ENCODE peak calls at places on chromosomes 13 and 19, in six cellular contexts. K, M, E, O, G and W are unnamed samples.

GRCh38 chr13:108958013-108958376 is 328.6 kb downstream of the MYO16 start:
- DNase-seq in K (no peak), M (no peak), E (no peak), O (no peak), G (no peak), W (no peak)

GRCh38 chr19:43957891-43958290 is 6.9 kb downstream of the ZNF221 start:
- DNase-seq in K (no peak), M (no peak), E (no peak), O (no peak), G (peak; percentile 89), W (peak; percentile 56)

GRCh38 chr13:77545626-77546412 is 10.3 kb downstream of the SCEL start:
- DNase-seq in K (no peak), M (no peak), E (no peak), O (no peak), G (no peak), W (no peak)

GRCh38 chr19:44573647-44574046 is 39.7 kb upstream of the IGSF23 start:
- DNase-seq in K (no peak), M (no peak), E (no peak), O (no peak), G (no peak), W (no peak)

GRCh38 chr13:43986395-43986794 is 106.7 kb downstream of the LACC1 start:
- DNase-seq in K (no peak), M (no peak), E (no peak), O (peak; percentile 16), G (no peak), W (no peak)

GRCh38 chr13:42544246-42544915 is 29.6 kb upstream of the TNFSF11 start:
- DNase-seq in K (no peak), M (no peak), E (no peak), O (no peak), G (no peak), W (no peak)

GRCh38 chr19:45307361-45307760 is 15.3 kb downstream of the CKM start:
- DNase-seq in K (no peak), M (no peak), E (no peak), O (no peak), G (no peak), W (no peak)

GRCh38 chr13:112185466-112185865 is 118.5 kb downstream of the SOX1 start:
- DNase-seq in K (no peak), M (no peak), E (no peak), O (no peak), G (no peak), W (no peak)

GRCh38 chr13:111143875-111144540 is 28.9 kb downstream of the ARHGEF7 start:
- DNase-seq in K (no peak), M (no peak), E (no peak), O (no peak), G (no peak), W (no peak)

GRCh38 chr13:46716821-46717220 is 80.1 kb downstream of the ESD start:
- DNase-seq in K (no peak), M (no peak), E (no peak), O (no peak), G (no peak), W (no peak)

GRCh38 chr19:21022996-21023395 is 2.5 kb downstream of the ZNF430 start:
- DNase-seq in K (no peak), M (no peak), E (no peak), O (no peak), G (peak; percentile 66), W (peak; percentile 13)

GRCh38 chr19:10544753-10545251 is 1.1 kb downstream of the ATG4D start:
- DNase-seq in K (peak; percentile 30), M (no peak), E (peak; percentile 29), O (no peak), G (no peak), W (no peak)

GRCh38 chr13:29452773-29453574 is 142.5 kb downstream of the SLC7A1 start:
- DNase-seq in K (no peak), M (no peak), E (no peak), O (no peak), G (no peak), W (peak; percentile 8)

GRCh38 chr19:47253467-47253881 is 2.9 kb upstream of the CCDC9 start:
- DNase-seq in K (no peak), M (no peak), E (no peak), O (no peak), G (peak; percentile 91), W (peak; percentile 68)

GRCh38 chr19:34504273-34504808 is 22.8 kb downstream of the WTIP start:
- DNase-seq in K (no peak), M (no peak), E (no peak), O (no peak), G (no peak), W (no peak)

GRCh38 chr13:114065141-114065925 is 67.1 kb downstream of the RASA3 start:
- DNase-seq in K (no peak), M (peak; percentile 95), E (peak; percentile 64), O (peak; percentile 84), G (peak; percentile 98), W (peak; percentile 95)

GRCh38 chr13:32941368-32941767 is 74.9 kb upstream of the KL start:
- DNase-seq in K (no peak), M (no peak), E (no peak), O (no peak), G (no peak), W (no peak)
- TF ChIP-seq CTCF in K (no peak), M (no peak), E (no peak), O (no peak), G (no peak), W (no peak)

GRCh38 chr19:17136026-17136425 is 60.4 kb downstream of the MYO9B start:
- DNase-seq in K (no peak), M (no peak), E (peak; percentile 37), O (no peak), G (no peak), W (no peak)
- H3K4me3 ChIP-seq in K (peak overlapping the region; percentile 39), M (no peak overlapping the region), E (peak overlapping the region; percentile 16), O (peak overlapping the region; percentile 39), G (no peak overlapping the region), W (no peak overlapping the region)

GRCh38 chr13:32751340-32751739 is 165.1 kb downstream of the PDS5B start:
- DNase-seq in K (no peak), M (no peak), E (no peak), O (no peak), G (no peak), W (no peak)
- H3K36me3 ChIP-seq in K (peaks cover 77% of the 10 kb centered on the region), M (peaks cover 45% of the 10 kb centered on the region), E (no peaks in the 10 kb centered on the region), O (no peaks in the 10 kb centered on the region), G (peaks cover 5% of the 10 kb centered on the region), W (peaks cover 2% of the 10 kb centered on the region)

DNA sequence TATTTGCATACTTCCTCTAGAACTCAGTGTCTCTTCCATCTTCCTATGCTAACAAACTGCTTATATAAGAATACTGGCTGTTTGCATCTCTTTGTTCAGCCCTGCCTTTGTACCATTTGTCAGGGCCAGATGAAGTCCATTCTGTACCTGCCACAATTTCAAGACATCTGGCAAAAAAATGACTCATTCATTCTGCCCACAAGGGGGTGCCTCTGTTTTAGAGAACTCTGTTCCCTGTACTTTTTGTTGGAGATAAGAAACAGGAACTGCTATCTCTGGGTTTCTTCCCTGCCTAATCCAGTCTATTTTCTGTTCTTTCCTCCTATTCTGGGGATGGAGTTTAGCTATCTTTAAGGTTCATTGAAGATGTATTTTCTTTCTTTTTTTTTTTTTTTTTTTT is 23.0 kb downstream of the ZNF568 start:
- DNase-seq in K (peak; percentile 8), M (no peak), E (peak; percentile 52), O (no peak), G (no peak), W (no peak)
- TF ChIP-seq CTCF in K (peak; percentile 56), M (no peak), E (peak; percentile 58), O (peak; percentile 12), G (no peak), W (no peak)

GRCh38 chr13:51844862-51845573 is at the start of gene TMEM272:
- DNase-seq in K (peak; percentile 41), M (no peak), E (peak; percentile 81), O (peak; percentile 31), G (peak; percentile 11), W (no peak)
- H3K4me3 ChIP-seq in K (no peak within 1 kb of the TSS), M (no peak within 1 kb of the TSS), E (peak within 1 kb of the TSS; percentile 34), O (peak within 1 kb of the TSS; percentile 2), G (no peak within 1 kb of the TSS), W (no peak within 1 kb of the TSS)

GRCh38 chr19:16117594-16118033 is 5.9 kb downstream of the RAB8A start:
- DNase-seq in K (peak; percentile 71), M (no peak), E (peak; percentile 59), O (no peak), G (no peak), W (no peak)
- H3K36me3 ChIP-seq in K (peaks cover 79% of the 10 kb centered on the region), M (peaks cover 70% of the 10 kb centered on the region), E (peaks cover 17% of the 10 kb centered on the region), O (peaks cover 8% of the 10 kb centered on the region), G (peaks cover 42% of the 10 kb centered on the region), W (peaks cover 23% of the 10 kb centered on the region)

GRCh38 chr19:1616396-1616795 is 11.1 kb upstream of the UQCR11 start:
- DNase-seq in K (no peak), M (no peak), E (no peak), O (peak; percentile 28), G (no peak), W (peak; percentile 22)

GRCh38 chr19:1619703-1620102 is 14.4 kb upstream of the UQCR11 start:
- DNase-seq in K (no peak), M (peak; percentile 45), E (no peak), O (no peak), G (no peak), W (no peak)

GRCh38 chr19:1616875-1617274 is 11.6 kb upstream of the UQCR11 start:
- DNase-seq in K (peak; percentile 66), M (no peak), E (no peak), O (no peak), G (no peak), W (no peak)

GRCh38 chr19:1619094-1619439 is 13.8 kb upstream of the UQCR11 start:
- DNase-seq in K (no peak), M (peak; percentile 36), E (no peak), O (no peak), G (no peak), W (no peak)

DNA sequence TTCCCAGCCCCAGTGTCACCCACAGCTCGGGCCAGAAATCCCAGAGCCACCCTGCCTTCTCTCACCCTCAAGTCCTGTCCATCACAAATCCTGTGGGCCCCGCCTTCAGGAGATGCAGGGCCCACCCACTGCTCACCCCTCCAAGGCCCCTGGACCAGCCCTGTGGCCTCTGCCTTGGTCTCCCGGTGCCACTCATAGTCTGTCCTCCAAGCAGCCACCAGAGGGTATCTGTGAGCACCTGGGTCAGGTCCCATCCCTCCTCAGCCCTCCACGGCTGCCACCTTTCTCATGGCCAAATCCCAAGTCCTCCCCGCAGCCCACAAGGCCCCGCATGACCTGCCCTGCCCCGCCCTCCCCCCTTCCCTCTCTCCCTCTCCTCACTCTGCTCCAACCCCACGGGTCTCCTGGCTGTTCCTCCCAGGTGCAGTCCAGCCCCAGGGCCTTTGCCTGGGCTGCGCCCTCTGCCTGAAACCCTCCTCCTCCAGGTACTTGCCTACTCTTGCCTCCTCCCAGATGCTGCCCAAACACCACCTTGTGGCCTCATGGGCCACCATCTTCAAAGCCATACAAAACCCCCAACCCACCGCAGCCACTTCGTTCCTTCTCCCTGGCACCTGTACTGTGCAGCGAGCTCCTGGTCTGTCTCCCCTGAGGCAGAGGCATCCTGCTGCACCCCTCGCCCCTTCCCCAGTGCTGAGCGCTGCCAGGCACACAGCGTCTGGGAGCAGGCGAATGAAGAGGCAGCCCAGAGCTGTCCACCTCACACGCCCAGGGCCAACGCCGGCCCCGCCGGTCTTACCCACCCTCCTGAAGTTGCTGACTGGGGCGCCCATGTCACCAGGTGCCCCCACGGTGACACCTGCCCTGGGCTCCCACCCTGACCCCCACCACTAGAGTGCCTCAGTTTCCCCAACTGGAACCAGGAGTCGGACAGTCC is 13.2 kb upstream of the UQCR11 start:
- DNase-seq in K (peak; percentile 64), M (peak; percentile 44), E (peak; percentile 83), O (peak; percentile 38), G (no peak), W (no peak)
- TF ChIP-seq CTCF in K (peak; percentile 68), M (peak; percentile 23), E (peak; percentile 71), O (peak; percentile 46), G (peak; percentile 26), W (peak; percentile 52)